ENCODE peak calls at places on chromosomes 3 and 15, in six cellular contexts. X, V, D, N, Y and C are unnamed samples.

GRCh38 chr15:70762469-70763119 is 764 bp downstream of the UACA start:
- DNase-seq in V (peak; percentile 54), Y (no peak), D (peak; percentile 48), N (peak; percentile 49), X (peak; percentile 64), C (no peak)

GRCh38 chr15:63892794-63893441 is 59.2 kb upstream of the HERC1 start:
- DNase-seq in V (no peak), N (peak; percentile 52), Y (no peak), X (peak; percentile 92), D (peak; percentile 45), C (no peak)

GRCh38 chr3:185381321-185381720 is 18.4 kb downstream of the MAP3K13 start:
- DNase-seq in X (no peak), V (no peak), N (no peak), D (no peak), Y (no peak), C (no peak)

GRCh38 chr3:62615258-62615840 is 242.0 kb upstream of the FEZF2 start:
- DNase-seq in V (no peak), D (no peak), X (no peak), Y (no peak), N (no peak), C (no peak)

GRCh38 chr3:127518456-127519081 is 72.0 kb downstream of the TPRA1 start:
- DNase-seq in N (no peak), X (no peak), Y (no peak), V (no peak), D (no peak), C (no peak)

GRCh38 chr15:85329561-85330421 is 50.6 kb upstream of the AKAP13 start:
- DNase-seq in X (peak; percentile 81), V (no peak), D (peak; percentile 57), Y (no peak), N (peak; percentile 45), C (no peak)

GRCh38 chr3:60912876-60913275 is 338.4 kb downstream of the FHIT start:
- DNase-seq in X (no peak), D (no peak), N (no peak), Y (no peak), V (no peak), C (no peak)

GRCh38 chr15:99437315-99438221 is 128.2 kb upstream of the MEF2A start:
- DNase-seq in Y (no peak), X (peak; percentile 38), V (peak; percentile 21), N (no peak), D (no peak), C (no peak)

GRCh38 chr3:99637381-99638111 is 848 bp upstream of the COL8A1 start:
- DNase-seq in X (no peak), D (peak; percentile 28), N (no peak), Y (no peak), V (peak; percentile 42), C (no peak)

GRCh38 chr3:119880966-119881365 is 99.1 kb downstream of the NR1I2 start:
- DNase-seq in D (no peak), X (no peak), Y (no peak), N (no peak), V (no peak), C (no peak)

GRCh38 chr3:14336414-14337285 is 65.8 kb upstream of the SLC6A6 start:
- DNase-seq in X (peak; percentile 55), V (no peak), N (peak; percentile 93), Y (no peak), D (no peak), C (no peak)

GRCh38 chr3:65265511-65265910 is 577.7 kb upstream of the ADAMTS9 start:
- DNase-seq in D (no peak), Y (no peak), V (no peak), X (no peak), N (no peak), C (no peak)

GRCh38 chr3:123489400-123490004 is 40.6 kb upstream of the ADCY5 start:
- DNase-seq in Y (no peak), D (peak; percentile 72), N (peak; percentile 62), V (peak; percentile 80), X (peak; percentile 78), C (no peak)

GRCh38 chr3:193407688-193408087 is 29.1 kb upstream of the ATP13A5 start:
- DNase-seq in V (no peak), D (no peak), Y (no peak), N (no peak), X (no peak), C (no peak)

GRCh38 chr15:55110446-55110845 is 86.3 kb downstream of the RSL24D1 start:
- DNase-seq in N (no peak), X (no peak), V (no peak), D (no peak), Y (no peak), C (no peak)

GRCh38 chr15:55108448-55108847 is 88.3 kb downstream of the RSL24D1 start:
- DNase-seq in Y (no peak), N (no peak), X (no peak), D (no peak), V (no peak), C (no peak)

GRCh38 chr15:55106155-55106554 is 90.6 kb downstream of the RSL24D1 start:
- DNase-seq in V (no peak), D (no peak), X (no peak), Y (no peak), N (no peak), C (no peak)

DNA sequence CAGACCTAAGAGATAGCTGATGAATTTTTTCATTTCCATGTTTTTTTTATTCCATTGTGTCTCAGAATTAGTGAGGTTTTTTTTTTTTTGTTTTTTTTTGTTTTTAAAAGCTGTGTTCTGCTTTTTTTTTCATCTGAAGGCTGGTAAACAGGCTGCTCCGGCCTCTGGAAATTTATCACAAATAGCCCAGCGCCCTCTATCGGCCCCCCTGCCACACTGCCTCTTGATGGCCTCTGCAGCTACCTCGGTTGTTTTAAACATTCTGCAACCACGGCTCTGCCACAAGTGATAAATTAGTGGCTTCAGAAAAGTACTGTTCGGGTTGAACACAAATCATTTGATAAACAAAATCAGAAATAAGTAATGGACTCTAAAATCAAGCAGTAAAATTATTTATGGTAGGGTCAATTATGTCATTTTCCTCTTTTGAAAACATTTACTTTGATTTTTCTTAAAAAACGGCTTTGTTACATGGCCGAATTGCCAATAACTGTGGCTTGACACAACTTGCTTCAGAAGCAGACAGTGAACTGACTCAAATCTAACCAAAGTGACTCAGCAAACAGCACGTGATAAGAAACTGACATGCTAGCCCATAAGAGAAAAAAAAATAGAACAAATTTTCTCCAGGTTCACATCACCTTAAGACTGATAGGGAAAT is 87.8 kb downstream of the RSL24D1 start:
- DNase-seq in N (peak; percentile 69), D (peak; percentile 63), Y (no peak), V (no peak), X (peak; percentile 69), C (no peak)
- H3K9me3 ChIP-seq in N (no peaks in the 10 kb centered on the region), D (no peaks in the 10 kb centered on the region), Y (no peaks in the 10 kb centered on the region), V (no peaks in the 10 kb centered on the region), X (no peaks in the 10 kb centered on the region), C (no peaks in the 10 kb centered on the region)

GRCh38 chr15:80310776-80311175 is 58.8 kb upstream of the CTXND1 start:
- DNase-seq in X (no peak), Y (no peak), V (no peak), D (no peak), N (no peak), C (no peak)
- TF ChIP-seq POLR2A in X (no peak), Y (no peak), V (no peak), D (no peak), N (no peak), C (no peak)

GRCh38 chr3:195595778-195596531 is 12.2 kb upstream of the APOD start:
- DNase-seq in N (no peak), Y (no peak), D (no peak), V (no peak), X (peak; percentile 22), C (no peak)

GRCh38 chr3:195587406-195587805 is 3.7 kb upstream of the APOD start:
- DNase-seq in Y (no peak), V (no peak), X (no peak), D (no peak), N (no peak), C (no peak)

GRCh38 chr3:195587824-195588223 is 4.1 kb upstream of the APOD start:
- DNase-seq in V (no peak), D (no peak), N (no peak), Y (no peak), X (no peak), C (no peak)

GRCh38 chr3:195591852-195592251 is 8.1 kb upstream of the APOD start:
- DNase-seq in V (no peak), D (no peak), N (no peak), X (no peak), Y (no peak), C (no peak)

DNA sequence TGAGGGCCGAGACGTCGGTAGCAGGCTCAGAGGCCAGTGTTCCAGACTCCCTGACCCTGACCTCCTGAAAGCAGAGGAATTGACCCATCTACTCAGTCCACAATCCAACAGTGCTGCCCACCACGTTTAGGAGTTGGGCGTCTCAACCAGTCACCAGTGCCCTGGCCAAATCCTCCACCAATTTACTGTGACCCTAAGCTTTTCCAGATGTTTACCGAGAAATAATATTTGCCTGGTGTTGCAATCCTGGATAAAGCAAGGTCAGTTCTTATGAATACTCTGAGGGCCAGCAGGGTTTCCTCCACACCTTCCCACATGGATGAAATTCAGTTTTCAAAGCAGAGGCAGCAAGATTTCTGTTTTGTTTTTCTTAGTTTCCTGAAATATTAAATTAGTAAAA is 7.5 kb upstream of the APOD start:
- DNase-seq in V (no peak), N (no peak), Y (no peak), X (no peak), D (no peak), C (no peak)
- H3K9me3 ChIP-seq in V (no peaks in the 10 kb centered on the region), N (no peaks in the 10 kb centered on the region), Y (no peaks in the 10 kb centered on the region), X (no peaks in the 10 kb centered on the region), D (no peaks in the 10 kb centered on the region), C (no peaks in the 10 kb centered on the region)

GRCh38 chr15:59371458-59372351 is 966 bp downstream of the MYO1E start:
- DNase-seq in Y (no peak), X (peak; percentile 59), D (peak; percentile 36), N (peak; percentile 66), V (peak; percentile 26), C (no peak)

GRCh38 chr15:59369597-59369996 is 3.1 kb downstream of the MYO1E start:
- DNase-seq in X (no peak), V (no peak), Y (no peak), D (no peak), N (no peak), C (no peak)

GRCh38 chr15:59376735-59377134 is 4.1 kb upstream of the MYO1E start:
- DNase-seq in V (no peak), N (no peak), Y (no peak), X (no peak), D (no peak), C (no peak)

GRCh38 chr15:59373215-59373614 is 544 bp upstream of the MYO1E start:
- DNase-seq in V (no peak), D (no peak), N (no peak), Y (no peak), X (no peak), C (no peak)

DNA sequence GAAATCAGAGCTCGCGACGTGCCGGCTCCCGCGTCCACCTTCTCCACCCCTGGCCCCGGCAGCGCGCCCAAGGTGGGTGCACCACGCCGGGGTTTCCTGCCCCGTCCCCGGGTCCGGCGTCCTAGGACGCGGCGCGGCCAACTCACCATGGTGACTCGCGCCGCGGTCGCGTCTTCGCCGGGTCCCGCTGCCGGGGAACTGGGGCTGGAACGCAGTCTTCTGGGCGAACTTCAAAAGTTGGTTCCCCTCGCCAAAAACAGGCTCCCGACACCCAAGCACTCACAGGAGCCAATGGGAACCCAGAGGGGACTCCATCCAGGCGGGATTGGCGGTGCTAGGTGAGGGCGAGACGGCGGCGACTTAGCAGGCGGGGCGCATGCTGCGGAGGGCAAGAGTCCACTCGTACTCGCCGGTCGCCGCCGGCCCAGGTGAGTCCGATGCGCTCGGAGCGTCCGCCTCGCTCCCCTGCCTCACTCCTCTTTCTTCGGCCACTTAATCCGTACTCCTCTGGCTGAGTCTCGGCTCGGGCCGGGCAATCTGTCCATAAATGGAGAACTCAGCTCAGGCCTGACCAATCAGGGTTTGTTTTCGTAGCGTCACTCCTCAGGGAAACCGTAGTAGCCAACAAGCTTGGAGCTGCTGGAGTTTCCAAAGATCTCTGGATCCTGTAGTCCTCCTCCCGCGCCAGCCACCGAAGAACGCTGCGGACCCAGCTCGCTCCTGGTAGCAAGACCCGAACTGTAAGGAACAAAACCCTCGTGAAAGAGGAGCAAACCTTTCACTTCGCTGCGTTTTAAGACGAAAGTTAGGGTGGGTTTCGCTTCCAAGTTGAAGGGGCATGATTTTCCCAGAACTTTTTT is at the start of gene MYO1E:
- DNase-seq in N (peak; percentile 96), Y (no peak), X (peak; percentile 93), V (peak; percentile 87), D (peak; percentile 91), C (no peak)
- TF ChIP-seq POLR2A in N (peak; percentile 98), Y (peak; percentile 86), X (peak; percentile 96), V (peak; percentile 89), D (peak; percentile 96), C (peak; percentile 55)